ENCODE peak calls at places on chromosomes 7 and 10, in ten cellular contexts. M is cardiac muscle cell, P is adrenal gland, R is fibroblast of lung, S is neural progenitor cell, H is left ventricle myocardium inferior, Q is uterus, U is stomach, L is breast epithelium, T is upper lobe of left lung. A is an unnamed sample.
A peak's percentile ranks its signal among the peaks of the same experiment; 100 is the strongest.

GRCh38 chr10:14513061-14513460 is 182.3 kb upstream of the FRMD4A start:
- DNase-seq in S (no peak), H (no peak), U (no peak), P (no peak), L (no peak), Q (no peak), M (no peak), T (no peak), R (no peak), A (no peak)

GRCh38 chr10:124593431-124593985 is 131.9 kb downstream of the LHPP start:
- DNase-seq in Q (no peak), T (peak; percentile 81), U (no peak), L (no peak), S (no peak), H (peak; percentile 13), M (no peak), P (peak; percentile 24), R (no peak), A (no peak)

GRCh38 chr10:5419466-5420094 is 7.2 kb downstream of the NET1 start:
- DNase-seq in M (no peak), T (no peak), H (no peak), Q (no peak), S (no peak), R (no peak), U (no peak), P (no peak), L (no peak), A (no peak)

GRCh38 chr7:32936686-32937085 is 20.6 kb upstream of the FKBP9 start:
- DNase-seq in Q (no peak), S (no peak), R (no peak), M (no peak), P (no peak), U (no peak), H (no peak), T (no peak), L (no peak), A (no peak)

GRCh38 chr7:114026486-114027089 is 107.8 kb upstream of the PPP1R3A start:
- DNase-seq in M (peak; percentile 86), Q (no peak), U (no peak), L (no peak), S (peak; percentile 82), H (no peak), T (no peak), P (no peak), R (peak; percentile 76), A (no peak)

GRCh38 chr10:63094405-63094804 is 38.7 kb upstream of the NRBF2 start:
- DNase-seq in U (no peak), P (no peak), L (peak; percentile 76), H (no peak), Q (no peak), R (no peak), S (no peak), T (no peak), M (no peak), A (no peak)

GRCh38 chr10:79093658-79094411 is 25.1 kb downstream of the ZMIZ1 start:
- DNase-seq in H (no peak), U (peak; percentile 92), T (no peak), M (no peak), P (peak; percentile 82), R (peak; percentile 96), S (no peak), Q (peak; percentile 67), L (peak; percentile 89), A (peak; percentile 77)

GRCh38 chr7:29806131-29806792 is at the start of gene WIPF3:
- DNase-seq in S (peak; percentile 88), U (peak; percentile 68), L (no peak), Q (no peak), R (no peak), H (peak; percentile 43), P (peak; percentile 48), T (peak; percentile 86), M (peak; percentile 70), A (peak; percentile 71)

GRCh38 chr10:87816163-87816841 is 1.7 kb downstream of the ATAD1 start:
- DNase-seq in M (no peak), S (no peak), P (no peak), R (no peak), L (no peak), T (no peak), Q (no peak), U (no peak), H (no peak), A (no peak)

GRCh38 chr7:27712217-27712616 is 27.7 kb upstream of the TAX1BP1 start:
- DNase-seq in H (no peak), T (no peak), Q (no peak), S (no peak), R (no peak), P (no peak), L (no peak), U (no peak), M (no peak), A (no peak)

GRCh38 chr7:54037873-54038272 is 504.3 kb upstream of the VSTM2A start:
- DNase-seq in Q (no peak), L (no peak), P (no peak), T (no peak), S (no peak), R (no peak), M (no peak), H (no peak), U (no peak), A (no peak)

GRCh38 chr10:103177123-103177522 is 15.9 kb downstream of the NT5C2 start:
- DNase-seq in M (no peak), Q (no peak), L (no peak), S (no peak), U (no peak), P (no peak), H (no peak), R (no peak), T (no peak), A (no peak)

GRCh38 chr7:40717242-40717641 is 582.4 kb downstream of the SUGCT start:
- DNase-seq in H (peak; percentile 72), P (peak; percentile 95), T (peak; percentile 39), R (peak; percentile 86), U (peak; percentile 81), S (peak; percentile 56), Q (no peak), L (peak; percentile 47), M (peak; percentile 70), A (peak; percentile 69)

GRCh38 chr7:71705901-71706300 is 574.0 kb downstream of the GALNT17 start:
- DNase-seq in U (no peak), T (no peak), Q (no peak), R (no peak), S (no peak), P (no peak), L (no peak), H (no peak), M (no peak), A (no peak)

GRCh38 chr7:139889186-139889871 is 60.3 kb downstream of the TBXAS1 start:
- DNase-seq in R (no peak), M (no peak), Q (no peak), S (no peak), P (no peak), U (no peak), T (no peak), H (no peak), L (no peak), A (no peak)
- H3K4me1 ChIP-seq in R (no peaks in the 10 kb centered on the region), M (no peaks in the 10 kb centered on the region), Q (no peaks in the 10 kb centered on the region), S (no peaks in the 10 kb centered on the region), P (no peaks in the 10 kb centered on the region), U (peaks cover 22% of the 10 kb centered on the region), T (no peaks in the 10 kb centered on the region), H (no peaks in the 10 kb centered on the region), L (no peaks in the 10 kb centered on the region), A (no peaks in the 10 kb centered on the region)

GRCh38 chr7:37141742-37142141 is 306.9 kb downstream of the ELMO1 start:
- DNase-seq in L (no peak), S (no peak), M (no peak), R (no peak), T (no peak), Q (no peak), P (no peak), U (no peak), H (no peak), A (no peak)
- TF ChIP-seq CTCF in L (no peak), S (no peak), M (no peak), R (peak; percentile 31), T (no peak), Q (no peak), P (peak; percentile 20), U (no peak), H (no peak), A (no peak)

DNA sequence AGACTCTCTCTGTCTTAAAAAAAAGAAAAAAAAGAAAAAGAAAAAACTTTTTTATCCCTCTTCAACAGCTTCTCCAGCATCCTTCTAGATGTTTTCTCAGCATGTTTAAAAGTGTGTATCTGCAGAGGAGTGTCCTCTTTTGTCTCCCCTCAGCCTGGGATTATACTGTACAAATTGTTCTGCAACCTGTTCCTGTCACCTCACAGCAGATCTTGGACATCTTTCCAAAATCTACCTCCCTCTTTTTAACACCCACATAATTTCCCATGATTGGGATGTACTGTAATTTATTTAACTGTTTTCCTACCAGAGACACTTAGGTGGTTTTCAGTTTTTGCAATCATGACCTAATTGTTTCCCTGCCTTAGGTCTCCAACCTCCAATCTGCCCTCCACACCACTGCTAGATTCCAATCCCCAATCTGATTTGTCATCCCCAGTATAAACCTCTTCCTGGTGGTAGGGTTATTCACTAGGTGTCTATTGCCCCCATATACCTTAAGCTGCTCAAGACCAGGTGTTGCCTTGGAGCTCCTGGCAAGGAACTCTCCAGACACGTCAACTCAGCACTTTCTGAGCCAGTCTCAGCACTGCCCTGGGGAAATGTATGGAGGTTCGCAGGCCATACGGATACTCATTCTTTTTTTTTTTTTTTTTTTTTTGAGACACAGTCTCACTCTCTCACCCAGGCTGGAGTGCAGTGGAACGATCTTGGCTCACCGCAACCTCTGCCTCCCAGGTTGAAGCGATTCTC is 17.6 kb upstream of the DDIT4 start:
- DNase-seq in P (no peak), M (no peak), S (no peak), H (no peak), L (no peak), R (no peak), U (no peak), T (no peak), Q (no peak), A (no peak)
- H3K4me1 ChIP-seq in P (peaks cover 84% of the 10 kb centered on the region), M (peaks cover 49% of the 10 kb centered on the region), S (peaks cover 60% of the 10 kb centered on the region), H (peaks cover 100% of the 10 kb centered on the region), L (peaks cover 31% of the 10 kb centered on the region), R (peaks cover 24% of the 10 kb centered on the region), U (peaks cover 91% of the 10 kb centered on the region), T (peaks cover 79% of the 10 kb centered on the region), Q (peaks cover 33% of the 10 kb centered on the region), A (peaks cover 81% of the 10 kb centered on the region)

GRCh38 chr7:158759245-158759614 is 54.6 kb upstream of the NCAPG2 start:
- DNase-seq in Q (no peak), H (no peak), S (no peak), M (no peak), U (no peak), P (no peak), L (no peak), T (no peak), R (no peak), A (no peak)

GRCh38 chr7:158759749-158760444 is 55.3 kb upstream of the NCAPG2 start:
- DNase-seq in S (no peak), H (no peak), U (no peak), R (no peak), M (peak; percentile 31), T (no peak), Q (no peak), P (no peak), L (no peak), A (no peak)

GRCh38 chr7:158760445-158760764 is 55.8 kb upstream of the NCAPG2 start:
- DNase-seq in H (no peak), S (no peak), L (no peak), U (no peak), P (no peak), M (no peak), T (no peak), R (no peak), Q (no peak), A (no peak)

GRCh38 chr7:158761945-158762344 is 57.3 kb upstream of the NCAPG2 start:
- DNase-seq in T (no peak), U (no peak), L (no peak), Q (no peak), R (no peak), M (no peak), H (no peak), S (no peak), P (no peak), A (no peak)

GRCh38 chr7:158760936-158761335 is 56.3 kb upstream of the NCAPG2 start:
- DNase-seq in R (no peak), U (no peak), T (no peak), L (no peak), Q (no peak), H (no peak), M (no peak), P (no peak), S (no peak), A (no peak)
- TF ChIP-seq CTCF in R (peak; percentile 7), U (no peak), T (no peak), L (no peak), Q (no peak), H (no peak), M (peak; percentile 6), P (no peak), S (peak; percentile 37), A (no peak)

A was measured in tibial artery.